ENCODE peak calls at places on chromosomes 1 and 21, in four cellular contexts. E is gastrocnemius medialis, B is heart right ventricle, P is adrenal gland. I is an unnamed sample. For H3K4me1 and H3K9me3, the result is how much of the 10 kb centered on the place peaks cover.

GRCh38 chr21:32096411-32096810 is 182.4 kb downstream of the MIS18A start:
- DNase-seq in B (no peak), E (no peak), P (no peak), I (no peak)

GRCh38 chr1:162666006-162666645 is 33.9 kb downstream of the DDR2 start:
- DNase-seq in P (no peak), B (no peak), E (no peak), I (no peak)

GRCh38 chr1:175889848-175890247 is 146.5 kb upstream of the TNR start:
- DNase-seq in P (no peak), B (no peak), E (no peak), I (no peak)

GRCh38 chr1:63746129-63746864 is 27.5 kb upstream of the ROR1 start:
- DNase-seq in P (no peak), B (no peak), E (no peak), I (no peak)

GRCh38 chr1:28104866-28105467 is 16.6 kb upstream of the EYA3 start:
- DNase-seq in P (peak), E (no peak), B (no peak), I (no peak)

GRCh38 chr1:145997156-145998023 is 1.0 kb upstream of the TXNIP start:
- DNase-seq in E (peak), P (peak), B (no peak), I (no peak)

GRCh38 chr1:174413632-174414031 is 34.1 kb upstream of the GPR52 start:
- DNase-seq in B (no peak), P (no peak), E (no peak), I (no peak)

GRCh38 chr1:51423098-51423821 is 92.9 kb upstream of the TTC39A start:
- DNase-seq in E (no peak), B (peak), P (peak), I (no peak)

GRCh38 chr1:10979483-10979920 is 33.0 kb upstream of the TARDBP start:
- DNase-seq in E (peak), P (peak), B (peak), I (peak)

GRCh38 chr1:214419650-214420049 is 131.8 kb downstream of the PTPN14 start:
- DNase-seq in P (no peak), E (no peak), B (no peak), I (no peak)

GRCh38 chr1:47298025-47298699 is 15.8 kb downstream of the STIL start:
- DNase-seq in E (no peak), P (no peak), B (peak), I (no peak)

GRCh38 chr1:218377143-218377660 is 32.1 kb downstream of the TGFB2 start:
- DNase-seq in P (no peak), B (no peak), E (no peak), I (no peak)

GRCh38 chr1:29416825-29417557 is 180.7 kb downstream of the PTPRU start:
- DNase-seq in B (no peak), P (peak), E (peak), I (no peak)

GRCh38 chr1:200184196-200184595 is 156.7 kb downstream of the NR5A2 start:
- DNase-seq in E (peak), P (peak), B (peak), I (peak)

GRCh38 chr1:240597153-240597745 is 14.7 kb downstream of the GREM2 start:
- DNase-seq in P (no peak), B (no peak), E (peak), I (no peak)

GRCh38 chr1:11515403-11516300 is 36.7 kb downstream of the DISP3 start:
- DNase-seq in E (no peak), B (no peak), P (no peak), I (no peak)

GRCh38 chr1:74771913-74772515 is 39.1 kb downstream of the TYW3 start:
- DNase-seq in P (no peak), E (no peak), B (peak), I (no peak)

GRCh38 chr21:38327984-38328383 is 71.2 kb downstream of the KCNJ15 start:
- DNase-seq in E (no peak), P (no peak), B (no peak), I (no peak)

GRCh38 chr1:155134322-155134721 is 1.3 kb upstream of the SLC50A1 start:
- DNase-seq in E (no peak), B (no peak), P (no peak), I (no peak)

GRCh38 chr1:178037510-178038253 is 56.2 kb upstream of the RASAL2 start:
- DNase-seq in E (peak), B (peak), P (peak), I (peak)

GRCh38 chr1:247357062-247357780 is 25.6 kb upstream of the ZNF496 start:
- DNase-seq in E (no peak), P (no peak), B (peak), I (no peak)

GRCh38 chr1:66617362-66617761 is 83.4 kb downstream of the SGIP1 start:
- DNase-seq in E (no peak), B (no peak), P (no peak), I (no peak)

GRCh38 chr1:233376711-233377110 is 49.2 kb downstream of the MAP3K21 start:
- DNase-seq in P (no peak), B (no peak), E (no peak), I (no peak)

GRCh38 chr21:38920631-38921398 is 115.1 kb downstream of the ETS2 start:
- DNase-seq in E (no peak), P (peak), B (no peak), I (no peak)

GRCh38 chr1:2199042-2199810 is 4.7 kb upstream of the FAAP20 start:
- DNase-seq in P (peak), E (peak), B (peak), I (peak)

GRCh38 chr1:224358288-224358687 is 1.6 kb downstream of the CNIH4 start:
- DNase-seq in B (no peak), E (no peak), P (no peak), I (no peak)

GRCh38 chr21:34029724-34030528 is 43.5 kb upstream of the MRPS6 start:
- DNase-seq in B (peak), P (peak), E (peak), I (no peak)

GRCh38 chr21:25717491-25718139 is 17.1 kb downstream of the ATP5PF start:
- DNase-seq in E (no peak), B (peak), P (no peak), I (no peak)
- H3K27ac ChIP-seq in E (peak), B (peak), P (no peak), I (no peak)

GRCh38 chr1:116379674-116380498 is 6.8 kb downstream of the ATP1A1 start:
- DNase-seq in B (no peak), E (no peak), P (no peak), I (no peak)
- H3K4me1 ChIP-seq in B (half or more), E (half or more), P (half or more), I (half or more)

DNA sequence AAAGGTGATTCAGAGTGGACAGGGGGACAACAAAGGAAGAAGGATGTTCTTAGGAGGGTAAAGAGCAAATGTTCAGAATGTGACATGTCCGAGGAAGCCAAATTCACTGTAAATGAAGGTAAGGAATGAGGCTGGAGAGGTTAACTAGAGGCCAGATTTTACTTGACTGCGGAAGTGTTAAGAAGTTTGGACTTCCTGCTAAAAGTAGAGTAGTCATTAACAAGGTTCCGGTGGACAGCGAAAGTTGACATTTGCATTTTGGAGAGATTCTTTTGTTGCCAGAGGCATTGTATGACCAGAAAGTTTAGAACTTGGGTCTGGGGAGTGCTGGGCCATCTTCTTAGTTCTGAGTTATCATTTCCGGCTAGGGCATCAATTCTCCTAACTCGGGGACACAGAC is 7.2 kb upstream of the ERRFI1 start:
- DNase-seq in B (no peak), E (no peak), P (no peak), I (no peak)
- H3K9me3 ChIP-seq in B (under half), E (under half), P (under half), I (under half)

GRCh38 chr1:48645883-48646282 is 130.8 kb downstream of the BEND5 start:
- DNase-seq in E (peak), B (no peak), P (peak), I (no peak)
- H3K27ac ChIP-seq in E (no peak), B (no peak), P (no peak), I (no peak)

DNA sequence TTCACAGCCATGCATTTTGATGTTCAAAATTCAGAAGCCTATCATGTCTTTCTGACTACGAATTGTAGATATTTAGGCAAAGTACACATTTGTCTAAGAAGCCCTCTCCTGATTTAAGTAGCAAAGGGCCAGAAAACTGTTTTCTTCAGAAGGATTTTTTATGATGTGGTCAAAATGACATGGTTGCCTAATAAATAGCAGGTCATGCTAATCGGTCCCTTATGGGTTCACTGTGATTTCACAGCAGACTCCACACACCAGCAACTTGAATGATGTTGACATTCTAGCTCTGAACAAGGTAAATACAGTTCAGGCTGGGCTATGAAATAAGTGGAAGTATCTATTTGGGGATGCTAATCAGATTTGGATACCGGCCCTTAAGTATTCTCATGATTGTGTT is 178.7 kb upstream of the DPYD start:
- DNase-seq in P (no peak), E (no peak), B (no peak), I (no peak)
- H3K4me1 ChIP-seq in P (under half), E (under half), B (under half), I (under half)

DNA sequence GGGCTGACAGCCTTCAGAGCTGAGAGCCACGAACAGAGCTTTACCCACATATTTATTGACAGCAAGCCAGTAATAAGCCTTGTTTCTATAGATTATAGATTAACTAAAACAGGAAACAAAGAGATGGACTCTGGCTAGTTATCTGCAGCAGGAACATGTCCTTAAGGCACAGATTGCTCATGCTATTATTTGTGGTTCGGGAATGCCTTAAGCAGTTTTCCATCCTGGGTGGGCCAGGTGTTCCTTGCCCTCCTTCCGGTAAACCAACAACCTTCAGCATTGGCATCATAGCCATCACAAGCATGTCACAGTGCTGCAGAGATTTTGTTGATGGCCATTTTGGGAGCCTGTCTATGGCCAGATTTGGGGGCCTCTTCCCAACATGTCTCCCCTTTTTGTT is 96.8 kb downstream of the POU2F1 start:
- DNase-seq in P (no peak), B (no peak), E (no peak), I (no peak)
- H3K9me3 ChIP-seq in P (under half), B (half or more), E (under half), I (half or more)